ENCODE peak calls at places on chromosomes 6 and 20, in five cellular contexts. U is GM23248, E is SK-N-SH, I is PC-3, P is OCI-LY7. F is an unnamed sample.

GRCh38 chr6:116562614-116563013 is 8.7 kb upstream of the RWDD1 start:
- DNase-seq in U (no peak), E (no peak), I (no peak), P (no peak), F (no peak)

GRCh38 chr20:33653218-33653899 is 8.8 kb upstream of the C20orf144 start:
- DNase-seq in U (peak; percentile 78), E (peak; percentile 88), I (peak; percentile 69), P (peak; percentile 82), F (no peak)

GRCh38 chr20:23116301-23117089 is 30.4 kb upstream of the CD93 start:
- DNase-seq in U (peak; percentile 66), E (no peak), I (peak; percentile 24), P (no peak), F (no peak)

GRCh38 chr6:146892613-146893401 is 294.0 kb downstream of the ADGB start:
- DNase-seq in U (peak; percentile 84), E (no peak), I (peak; percentile 30), P (no peak), F (no peak)

GRCh38 chr6:48101277-48101676 is 9.7 kb downstream of the PTCHD4 start:
- DNase-seq in U (peak; percentile 48), E (no peak), I (peak; percentile 74), P (no peak), F (no peak)

GRCh38 chr6:46653439-46653942 is 716 bp downstream of the SLC25A27 start:
- DNase-seq in U (no peak), E (no peak), I (no peak), P (peak; percentile 44), F (no peak)

GRCh38 chr6:148565931-148566663 is 180.7 kb upstream of the UST start:
- DNase-seq in U (peak; percentile 97), E (no peak), I (peak; percentile 80), P (no peak), F (no peak)

GRCh38 chr6:157822221-157823000 is 635 bp upstream of the SNX9 start:
- DNase-seq in U (peak; percentile 31), E (no peak), I (no peak), P (no peak), F (no peak)

GRCh38 chr20:54151073-54151436 is 22.7 kb downstream of the CYP24A1 start:
- DNase-seq in U (no peak), E (no peak), I (no peak), P (no peak), F (no peak)

GRCh38 chr20:24736131-24736843 is 212.8 kb upstream of the CST7 start:
- DNase-seq in U (no peak), E (no peak), I (peak; percentile 29), P (no peak), F (no peak)

GRCh38 chr6:46273911-46274310 is 103.1 kb upstream of the ENPP5 start:
- DNase-seq in U (no peak), E (no peak), I (no peak), P (no peak), F (no peak)

GRCh38 chr6:52284131-52284459 is 447 bp downstream of the MCM3 start:
- DNase-seq in U (peak; percentile 63), E (peak; percentile 50), I (peak; percentile 47), P (peak; percentile 71), F (peak; percentile 57)

GRCh38 chr20:54197621-54198604 is 10.0 kb upstream of the PFDN4 start:
- DNase-seq in U (peak; percentile 85), E (no peak), I (peak; percentile 93), P (peak; percentile 21), F (peak; percentile 28)

GRCh38 chr20:38059832-38060231 is 26.3 kb downstream of the RPRD1B start:
- DNase-seq in U (no peak), E (no peak), I (peak; percentile 94), P (no peak), F (no peak)

GRCh38 chr6:10837997-10838793 is at the start of gene MAK:
- DNase-seq in U (peak; percentile 82), E (peak; percentile 97), I (peak; percentile 92), P (peak; percentile 91), F (peak; percentile 91)

GRCh38 chr20:57216669-57217068 is 49.8 kb downstream of the BMP7 start:
- DNase-seq in U (no peak), E (no peak), I (no peak), P (no peak), F (no peak)

GRCh38 chr20:63212792-63213191 is 3.1 kb downstream of the YTHDF1 start:
- DNase-seq in U (peak; percentile 24), E (no peak), I (no peak), P (no peak), F (no peak)

GRCh38 chr20:34573541-34573940 is 15.0 kb downstream of the MAP1LC3A start:
- DNase-seq in U (no peak), E (no peak), I (no peak), P (no peak), F (no peak)

GRCh38 chr6:169207482-169207881 is 46.2 kb downstream of the THBS2 start:
- DNase-seq in U (no peak), E (no peak), I (no peak), P (no peak), F (no peak)

GRCh38 chr6:108132863-108133262 is 33.0 kb upstream of the NR2E1 start:
- DNase-seq in U (no peak), E (no peak), I (no peak), P (no peak), F (no peak)

GRCh38 chr6:17907467-17908229 is 79.8 kb downstream of the KIF13A start:
- DNase-seq in U (peak; percentile 100), E (no peak), I (peak; percentile 97), P (no peak), F (no peak)

GRCh38 chr20:19212524-19213502 is at the start of gene SLC24A3:
- DNase-seq in U (peak; percentile 56), E (peak; percentile 53), I (peak; percentile 7), P (no peak), F (peak; percentile 86)

GRCh38 chr20:10131612-10132345 is 86.9 kb upstream of the SNAP25 start:
- DNase-seq in U (peak; percentile 69), E (peak; percentile 80), I (peak; percentile 31), P (no peak), F (no peak)

GRCh38 chr6:39209360-39209811 is 19.9 kb downstream of the KCNK5 start:
- DNase-seq in U (no peak), E (no peak), I (no peak), P (no peak), F (no peak)

GRCh38 chr6:137692308-137692707 is 174.8 kb upstream of the TNFAIP3 start:
- DNase-seq in U (no peak), E (no peak), I (no peak), P (no peak), F (no peak)

GRCh38 chr6:150413198-150413597 is 44.4 kb downstream of the IYD start:
- DNase-seq in U (no peak), E (no peak), I (no peak), P (no peak), F (no peak)

GRCh38 chr6:41257369-41258195 is 28.9 kb downstream of the TREM1 start:
- DNase-seq in U (no peak), E (no peak), I (peak; percentile 73), P (no peak), F (no peak)
- TF ChIP-seq EZH2phosphoT487 in U (no peak), E (no peak), I (no peak), P (no peak), F (no peak)

GRCh38 chr6:23031986-23032385 is 462.6 kb downstream of the HDGFL1 start:
- DNase-seq in U (peak; percentile 14), E (no peak), I (peak; percentile 16), P (no peak), F (no peak)

GRCh38 chr6:23021487-23021886 is 452.1 kb downstream of the HDGFL1 start:
- DNase-seq in U (no peak), E (no peak), I (no peak), P (no peak), F (no peak)

GRCh38 chr6:23027281-23027680 is 457.9 kb downstream of the HDGFL1 start:
- DNase-seq in U (no peak), E (no peak), I (no peak), P (no peak), F (no peak)
- H3K27ac ChIP-seq in U (no peak overlapping the region), E (no peak overlapping the region), I (no peak overlapping the region), P (no peak overlapping the region), F (no peak overlapping the region)

DNA sequence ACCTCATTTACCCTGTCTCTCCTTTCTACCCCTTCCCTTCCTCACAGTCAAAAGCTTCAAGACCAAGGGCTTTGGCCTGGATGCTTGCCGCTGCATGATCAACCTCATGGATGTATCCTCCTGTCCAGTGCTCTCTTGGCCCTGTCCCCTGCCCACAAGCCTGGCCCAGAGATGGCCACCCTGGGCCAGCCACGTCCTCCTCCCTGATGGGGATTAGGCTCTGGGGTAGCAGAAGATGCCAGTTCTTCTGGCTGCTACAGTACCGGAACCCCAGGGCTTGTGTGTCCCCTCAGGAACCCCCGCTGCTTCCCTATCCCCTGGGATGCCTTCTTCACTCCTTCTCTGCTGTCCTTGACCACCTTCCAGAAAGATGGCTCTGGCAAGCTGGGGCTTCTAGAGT is 22.3 kb downstream of the CAPN11 start:
- DNase-seq in U (peak; percentile 33), E (no peak), I (no peak), P (no peak), F (no peak)
- TF ChIP-seq EZH2phosphoT487 in U (no peak), E (no peak), I (no peak), P (no peak), F (no peak)

DNA sequence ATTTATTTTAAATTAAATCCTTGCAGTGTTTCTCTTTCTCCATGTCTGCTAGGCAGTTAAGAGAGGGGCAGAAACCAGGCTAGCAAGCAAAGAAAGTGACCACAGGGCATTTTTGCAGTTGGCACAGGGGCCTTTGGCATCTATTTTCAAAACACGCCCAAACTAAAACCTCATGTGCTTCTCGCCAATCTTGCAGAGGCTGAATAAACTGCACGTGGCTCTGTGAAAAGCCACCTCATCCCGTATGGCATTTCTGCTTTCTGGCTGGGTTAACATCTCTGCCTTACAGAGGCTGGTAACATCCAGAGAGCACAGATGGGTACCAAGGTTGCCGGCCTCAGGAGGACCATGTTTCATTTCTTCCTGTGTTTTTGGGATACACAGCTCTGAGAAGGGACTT is 54.6 kb downstream of the GJA10 start:
- DNase-seq in U (peak; percentile 40), E (no peak), I (no peak), P (no peak), F (no peak)
- H3K27ac ChIP-seq in U (no peak overlapping the region), E (no peak overlapping the region), I (no peak overlapping the region), P (no peak overlapping the region), F (no peak overlapping the region)

GRCh38 chr6:42522021-42522420 is 41.8 kb upstream of the UBR2 start:
- DNase-seq in U (peak; percentile 14), E (no peak), I (no peak), P (no peak), F (no peak)
- TF ChIP-seq EZH2phosphoT487 in U (no peak), E (no peak), I (no peak), P (no peak), F (no peak)

F was measured in MM.1S.